ENCODE peak calls at places on chromosomes 6 and 20, in four cellular contexts. Y is A549, Z is AG04449, F is colonic mucosa. V is an unnamed sample.

GRCh38 chr6:63963756-63964315 is 328.2 kb downstream of the PHF3 start:
- DNase-seq in Y (no peak), Z (no peak), F (no peak), V (no peak)

GRCh38 chr6:138817799-138818198 is 21.9 kb downstream of the ECT2L start:
- DNase-seq in Y (no peak), Z (peak), F (peak), V (peak)

GRCh38 chr20:44885392-44886275 is at the start of gene YWHAB:
- DNase-seq in Y (peak), Z (peak), F (peak), V (peak)

GRCh38 chr20:36861875-36862801 is 13.8 kb upstream of the TLDC2 start:
- DNase-seq in Y (peak), Z (no peak), F (peak), V (peak)

GRCh38 chr6:142888461-142888860 is 56.5 kb downstream of the HIVEP2 start:
- DNase-seq in Y (no peak), Z (no peak), F (no peak), V (no peak)

GRCh38 chr6:165729307-165729936 is 66.4 kb upstream of the PDE10A start:
- DNase-seq in Y (peak), Z (no peak), F (peak), V (no peak)

GRCh38 chr6:25692472-25692871 is 40.5 kb downstream of the SCGN start:
- DNase-seq in Y (no peak), Z (no peak), F (no peak), V (no peak)

GRCh38 chr6:6975395-6976111 is 132.2 kb upstream of the RREB1 start:
- DNase-seq in Y (no peak), Z (no peak), F (no peak), V (no peak)

GRCh38 chr20:21523895-21524294 is 10.0 kb upstream of the NKX2-2 start:
- DNase-seq in Y (no peak), Z (no peak), F (no peak), V (no peak)

GRCh38 chr6:148967546-148967945 is 220.7 kb downstream of the UST start:
- DNase-seq in Y (no peak), Z (no peak), F (no peak), V (no peak)

GRCh38 chr6:124960757-124961467 is 1.3 kb upstream of the RNF217 start:
- DNase-seq in Y (no peak), Z (no peak), F (no peak), V (no peak)

GRCh38 chr6:132648356-132648755 is 10.6 kb downstream of the TAAR1 start:
- DNase-seq in Y (no peak), Z (no peak), F (no peak), V (peak)

GRCh38 chr20:46709459-46710148 is at the start of gene SLC2A10:
- DNase-seq in Y (no peak), Z (no peak), F (peak), V (no peak)

DNA sequence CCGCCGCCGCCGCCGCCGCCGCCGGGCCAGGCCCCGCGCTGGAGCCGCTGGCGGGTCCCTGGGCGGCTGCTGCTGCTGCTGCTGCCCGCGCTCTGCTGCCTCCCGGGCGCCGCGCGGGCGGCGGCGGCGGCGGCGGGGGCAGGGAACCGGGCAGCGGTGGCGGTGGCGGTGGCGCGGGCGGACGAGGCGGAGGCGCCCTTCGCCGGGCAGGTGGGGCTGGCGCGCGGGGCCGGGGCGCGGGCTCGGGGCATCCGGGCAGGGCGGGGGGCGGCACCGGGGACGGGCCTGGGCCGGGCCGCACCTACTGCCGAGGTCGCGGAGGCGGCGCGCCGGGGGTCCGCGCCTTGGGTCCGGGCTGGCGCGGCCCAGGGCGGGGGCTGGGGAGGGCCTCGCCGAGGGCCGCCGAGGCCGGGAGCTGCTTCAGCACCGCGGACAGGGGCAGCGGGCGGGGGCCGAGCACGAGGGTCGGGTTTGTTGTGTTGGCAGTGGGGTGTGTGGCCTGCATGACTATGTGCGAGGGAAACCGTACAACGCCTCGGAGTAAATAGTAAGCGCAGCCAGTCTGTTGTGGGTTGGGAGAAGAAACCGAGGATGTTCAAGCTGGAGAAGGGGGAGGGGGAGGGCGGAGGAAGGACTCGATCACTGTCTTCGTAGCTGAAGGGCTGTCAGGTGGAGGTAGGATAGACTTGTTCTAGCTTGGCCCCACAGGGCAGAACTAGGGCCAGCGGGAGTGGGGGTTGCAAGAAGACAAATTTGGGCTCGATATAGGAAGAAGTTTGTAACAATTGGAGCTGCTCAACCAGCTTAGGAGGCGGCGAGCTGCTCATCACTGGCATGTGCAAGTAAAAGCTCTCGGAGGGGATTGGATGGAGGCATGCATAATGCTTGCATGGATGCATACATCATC is 538 bp downstream of the MMP24 start:
- DNase-seq in Y (peak), Z (no peak), F (peak), V (no peak)
- H3K4me3 ChIP-seq in Y (peak), Z (peak), F (no peak), V (no peak)

DNA sequence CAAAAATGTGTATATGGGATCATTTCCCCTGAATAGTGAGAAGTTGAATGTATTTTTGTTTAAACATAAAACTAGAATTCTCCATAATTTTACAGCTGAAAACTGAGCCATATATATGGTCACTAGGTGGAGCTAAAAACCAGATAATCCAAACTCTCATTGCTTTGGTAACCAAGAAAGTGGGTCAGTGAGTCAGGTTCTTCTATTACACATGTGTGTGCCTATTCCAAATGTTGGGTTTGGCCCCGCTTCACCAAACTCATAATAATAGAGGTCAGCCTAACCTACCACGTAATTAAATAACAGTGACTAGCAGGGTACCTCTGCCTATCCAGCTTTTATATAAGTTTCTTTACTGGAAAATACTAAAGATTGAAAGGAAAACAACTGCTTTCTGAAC is 19.3 kb upstream of the RNGTT start:
- DNase-seq in Y (peak), Z (peak), F (no peak), V (peak)
- H3K4me3 ChIP-seq in Y (no peak), Z (no peak), F (no peak), V (no peak)

DNA sequence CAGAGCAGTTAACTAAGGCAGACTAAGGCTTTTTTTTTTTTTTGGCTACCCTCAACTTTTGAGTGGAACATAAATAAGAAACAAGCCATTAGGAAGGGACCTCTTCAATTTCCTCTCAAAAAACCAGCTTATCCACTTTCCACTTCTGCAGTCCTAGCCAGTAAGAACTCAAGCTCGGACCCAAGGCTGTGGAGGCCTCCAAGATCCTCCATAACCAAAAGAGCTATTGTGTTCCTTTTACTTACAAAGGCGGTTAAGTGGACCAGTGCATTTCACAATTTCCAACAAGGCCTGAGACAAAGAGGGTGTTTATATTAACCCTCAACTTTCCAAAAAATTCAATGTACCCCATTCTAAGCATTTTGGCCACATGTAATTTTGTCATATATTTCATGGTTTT is 5.2 kb downstream of the KCNK5 start:
- DNase-seq in Y (no peak), Z (no peak), F (no peak), V (no peak)
- H3K4me3 ChIP-seq in Y (no peak), Z (no peak), F (no peak), V (no peak)

DNA sequence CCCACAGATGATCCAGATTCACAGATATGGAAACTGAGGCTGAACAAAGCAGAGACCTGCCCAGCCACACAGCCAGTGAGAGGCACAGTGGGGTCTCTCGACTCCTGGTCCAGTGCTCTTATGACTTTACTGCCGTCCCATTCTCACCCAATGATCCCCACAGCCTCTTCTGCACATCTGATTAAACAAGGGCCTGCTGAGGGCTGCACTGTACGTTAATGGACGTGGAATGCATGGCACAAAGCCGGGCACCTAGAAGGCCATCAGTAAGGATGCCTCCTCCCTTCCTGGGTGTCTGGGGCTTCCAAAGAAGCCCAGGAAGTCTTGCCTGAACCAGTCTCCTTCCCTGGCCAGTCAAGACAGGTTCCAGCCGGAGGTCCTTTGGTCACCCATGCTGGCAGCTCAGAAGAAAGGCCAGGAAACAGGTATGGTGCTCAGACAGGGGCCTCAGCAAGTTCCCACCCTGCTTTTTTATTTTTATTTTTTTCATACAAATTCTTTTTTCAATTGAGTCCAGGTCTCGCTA is 3.8 kb downstream of the TFEB start:
- DNase-seq in Y (no peak), Z (no peak), F (no peak), V (no peak)
- H3K4me3 ChIP-seq in Y (no peak), Z (no peak), F (no peak), V (no peak)

GRCh38 chr6:37256692-37257319 is 766 bp upstream of the TBC1D22B start:
- DNase-seq in Y (no peak), Z (no peak), F (no peak), V (no peak)
- H3K4me3 ChIP-seq in Y (peak), Z (peak), F (peak), V (peak)

DNA sequence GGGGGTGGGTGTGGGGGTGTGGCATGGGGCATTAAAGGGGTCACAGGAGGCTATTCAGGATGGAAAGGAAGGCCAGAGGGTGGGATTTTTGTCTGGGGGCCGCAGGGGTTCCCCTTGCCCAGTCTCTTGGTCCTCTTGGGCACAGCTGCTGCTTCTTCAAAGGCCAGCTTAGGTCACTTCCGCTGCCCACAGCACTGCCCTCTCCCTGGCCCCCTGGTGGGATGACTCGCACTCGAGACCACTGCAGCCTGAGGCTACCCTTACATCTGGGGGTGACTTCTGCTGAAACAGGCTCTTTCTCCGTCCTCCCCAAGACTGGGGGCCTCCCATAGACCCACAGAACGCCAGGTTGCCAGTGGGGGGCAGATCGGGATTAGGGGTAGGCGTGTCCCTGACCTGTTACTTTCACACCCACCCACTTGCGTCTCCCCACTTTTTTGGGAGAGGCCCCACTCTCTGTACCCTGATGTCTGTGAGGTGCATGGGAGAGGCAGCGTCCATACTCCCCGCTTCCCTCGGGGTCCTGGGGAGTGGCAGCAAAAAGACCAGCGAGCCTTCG is 1.3 kb downstream of the LKAAEAR1 start:
- DNase-seq in Y (no peak), Z (no peak), F (no peak), V (no peak)
- H3K4me3 ChIP-seq in Y (peak), Z (peak), F (peak), V (peak)

GRCh38 chr6:158810149-158811095 is 8.7 kb downstream of the EZR start:
- DNase-seq in Y (no peak), Z (no peak), F (no peak), V (no peak)
- H3K4me3 ChIP-seq in Y (no peak), Z (no peak), F (no peak), V (no peak)

GRCh38 chr6:71031912-71032311 is 75.1 kb upstream of the B3GAT2 start:
- DNase-seq in Y (no peak), Z (no peak), F (no peak), V (no peak)

GRCh38 chr6:71028877-71029252 is 72.0 kb upstream of the B3GAT2 start:
- DNase-seq in Y (no peak), Z (no peak), F (no peak), V (no peak)

GRCh38 chr6:71028236-71028876 is 71.5 kb upstream of the B3GAT2 start:
- DNase-seq in Y (no peak), Z (no peak), F (no peak), V (no peak)
- H3K4me3 ChIP-seq in Y (no peak), Z (no peak), F (no peak), V (no peak)

GRCh38 chr6:121499666-121500065 is 64.2 kb downstream of the GJA1 start:
- DNase-seq in Y (no peak), Z (no peak), F (no peak), V (no peak)
- H3K4me3 ChIP-seq in Y (no peak), Z (no peak), F (no peak), V (no peak)

DNA sequence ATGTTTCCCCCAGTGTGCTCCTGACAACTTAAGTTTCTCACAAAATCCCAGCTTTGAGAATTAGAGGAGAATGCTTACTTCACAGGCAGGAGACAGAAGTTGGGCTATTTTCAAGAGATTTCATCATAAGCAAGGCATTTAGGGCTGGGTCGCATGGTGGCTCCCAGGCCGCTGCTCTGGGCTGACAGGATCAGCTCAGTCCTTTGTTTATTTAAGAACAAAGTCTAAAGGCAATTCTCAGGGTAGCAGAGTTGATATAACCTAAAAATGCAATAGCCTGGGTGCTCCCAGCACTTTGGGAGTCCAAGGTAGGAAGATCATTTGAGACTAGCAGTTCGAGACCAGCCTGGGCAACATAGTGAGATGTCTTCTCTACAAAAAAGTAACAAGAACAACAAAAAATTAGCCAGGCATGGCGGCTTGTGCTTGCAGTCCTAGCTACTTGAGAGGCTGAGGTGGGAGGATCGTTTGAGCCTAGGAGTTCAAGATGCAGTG is 10.9 kb downstream of the FOXQ1 start:
- DNase-seq in Y (no peak), Z (no peak), F (no peak), V (no peak)
- H3K4me3 ChIP-seq in Y (no peak), Z (no peak), F (no peak), V (no peak)

V was measured in HFF-Myc.